ENCODE peak calls at places on chromosomes 13 and 19, in seven cellular contexts. I is NCI-H69; F is AG10803; U is foreskin keratinocyte; M is GM12865; G is activated naive CD4-positive, alpha-beta T cell treated with Interleukin-2 at 50 U/mL for 16 hours; B is Jurkat, Clone E6-1. L is an unnamed sample.

GRCh38 chr19:49954092-49954825 is 6.7 kb downstream of the SIGLEC11 start:
- DNase-seq in I (no peak), F (peak; percentile 35), U (peak; percentile 6), M (peak; percentile 32), G (no peak), B (no peak), L (no peak)

GRCh38 chr13:38785490-38785889 is 98.6 kb downstream of the FREM2 start:
- DNase-seq in I (no peak), F (no peak), U (no peak), M (no peak), G (no peak), B (no peak), L (no peak)

GRCh38 chr13:111486801-111487200 is 166.4 kb downstream of the TEX29 start:
- DNase-seq in I (no peak), F (no peak), U (no peak), M (no peak), G (no peak), B (no peak), L (no peak)

GRCh38 chr13:46182491-46182877 is 507 bp upstream of the LCP1 start:
- DNase-seq in I (no peak), F (no peak), U (no peak), M (peak; percentile 65), G (no peak), B (no peak), L (no peak)

GRCh38 chr13:46295531-46296464 is 84.1 kb downstream of the LRRC63 start:
- DNase-seq in I (no peak), F (peak; percentile 99), U (peak; percentile 93), M (peak; percentile 62), G (peak; percentile 48), B (peak; percentile 98), L (no peak)

GRCh38 chr13:44471686-44472085 is 98.1 kb downstream of the SERP2 start:
- DNase-seq in I (no peak), F (peak; percentile 26), U (peak; percentile 43), M (no peak), G (no peak), B (no peak), L (no peak)

GRCh38 chr13:105665284-105665683 is 870.2 kb downstream of the EFNB2 start:
- DNase-seq in I (no peak), F (peak; percentile 51), U (peak; percentile 95), M (no peak), G (no peak), B (no peak), L (no peak)

GRCh38 chr19:41753936-41754529 is 1.3 kb upstream of the CEACAM6 start:
- DNase-seq in I (peak; percentile 93), F (peak; percentile 8), U (no peak), M (peak; percentile 56), G (peak; percentile 75), B (peak; percentile 39), L (peak; percentile 70)

GRCh38 chr13:74158028-74158427 is 23.8 kb upstream of the KLF12 start:
- DNase-seq in I (no peak), F (no peak), U (no peak), M (no peak), G (no peak), B (no peak), L (no peak)

GRCh38 chr13:51793570-51794273 is 10.2 kb downstream of the DHRS12 start:
- DNase-seq in I (no peak), F (peak; percentile 68), U (peak; percentile 83), M (peak; percentile 76), G (peak; percentile 56), B (no peak), L (no peak)

L was measured in Caco-2.